ENCODE peak calls at places on chromosomes 1 and 21, in four cellular contexts. One of them, this sample, is unnamed.

GRCh38 chr1:87333692-87334347 is 5.1 kb downstream of the LMO4 start:
- DNase-seq in lung: no peak
- DNase-seq in ovary: no peak
- DNase-seq in pancreas: no peak
- DNase-seq in this sample: no peak

GRCh38 chr1:25199876-25200620 is 32.3 kb downstream of the SYF2 start:
- DNase-seq in lung: no peak
- DNase-seq in ovary: no peak
- DNase-seq in pancreas: no peak
- DNase-seq in this sample: no peak

GRCh38 chr1:57553666-57554065 is 129.8 kb upstream of the DAB1 start:
- DNase-seq in lung: no peak
- DNase-seq in ovary: no peak
- DNase-seq in pancreas: no peak
- DNase-seq in this sample: no peak

GRCh38 chr1:1032428-1032827 is 12.5 kb downstream of the AGRN start:
- DNase-seq in lung: no peak
- DNase-seq in ovary: no peak
- DNase-seq in pancreas: no peak
- DNase-seq in this sample: no peak

GRCh38 chr1:109980324-109981127 is 4.0 kb upstream of the AHCYL1 start:
- DNase-seq in lung: no peak
- DNase-seq in ovary: peak
- DNase-seq in pancreas: peak
- DNase-seq in this sample: peak

GRCh38 chr1:20448626-20449215 is 37.3 kb downstream of the CAMK2N1 start:
- DNase-seq in lung: no peak
- DNase-seq in ovary: no peak
- DNase-seq in pancreas: no peak
- DNase-seq in this sample: no peak

GRCh38 chr1:248380854-248381253 is 5.3 kb downstream of the OR2T6 start:
- DNase-seq in lung: no peak
- DNase-seq in ovary: no peak
- DNase-seq in pancreas: no peak
- DNase-seq in this sample: no peak

GRCh38 chr21:15015622-15016471 is 49.0 kb downstream of the NRIP1 start:
- DNase-seq in lung: no peak
- DNase-seq in ovary: no peak
- DNase-seq in pancreas: no peak
- DNase-seq in this sample: no peak

GRCh38 chr1:33181038-33181861 is 593 bp downstream of the TRIM62 start:
- DNase-seq in lung: peak
- DNase-seq in ovary: peak
- DNase-seq in pancreas: peak
- DNase-seq in this sample: peak

GRCh38 chr1:236471653-236472052 is 52.1 kb upstream of the LGALS8 start:
- DNase-seq in lung: no peak
- DNase-seq in ovary: no peak
- DNase-seq in pancreas: no peak
- DNase-seq in this sample: no peak

GRCh38 chr1:32618673-32619221 is 31.6 kb downstream of the ZBTB8OS start:
- DNase-seq in lung: no peak
- DNase-seq in ovary: no peak
- DNase-seq in pancreas: no peak
- DNase-seq in this sample: no peak

GRCh38 chr1:115907092-115907491 is 66.2 kb upstream of the NHLH2 start:
- DNase-seq in lung: no peak
- DNase-seq in ovary: no peak
- DNase-seq in pancreas: no peak
- DNase-seq in this sample: no peak

DNA sequence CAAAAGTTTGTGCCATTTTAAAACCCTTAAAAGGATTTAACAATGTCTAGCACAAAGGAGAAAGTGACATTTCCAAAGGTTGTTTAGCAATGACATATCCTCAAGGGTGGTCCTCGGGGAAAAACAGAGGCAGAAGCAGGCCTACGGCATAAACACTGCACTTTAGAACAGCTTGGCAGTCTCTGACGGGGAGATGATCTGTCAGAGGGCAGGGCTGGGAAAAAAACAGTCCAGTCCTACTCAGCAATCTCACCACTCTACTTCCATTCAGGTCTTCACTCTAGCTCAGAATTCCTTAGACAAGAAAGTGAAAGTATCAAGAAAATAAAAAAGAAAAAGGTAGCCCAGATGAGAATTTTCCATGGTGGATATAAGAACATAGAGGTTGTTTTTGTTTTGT is 4.1 kb downstream of the CRYZ start:
- DNase-seq in lung: no peak
- DNase-seq in ovary: no peak
- DNase-seq in pancreas: no peak
- DNase-seq in this sample: no peak
- H3K27ac ChIP-seq in lung: no peak
- H3K27ac ChIP-seq in ovary: no peak
- H3K27ac ChIP-seq in pancreas: no peak
- H3K27ac ChIP-seq in this sample: no peak

GRCh38 chr1:117662667-117663066 is 56.8 kb downstream of the TENT5C start:
- DNase-seq in lung: no peak
- DNase-seq in ovary: no peak
- DNase-seq in pancreas: no peak
- DNase-seq in this sample: no peak

GRCh38 chr1:117665523-117666274 is 59.9 kb downstream of the TENT5C start:
- DNase-seq in lung: no peak
- DNase-seq in ovary: no peak
- DNase-seq in pancreas: no peak
- DNase-seq in this sample: no peak

GRCh38 chr1:117664314-117664713 is 58.5 kb downstream of the TENT5C start:
- DNase-seq in lung: no peak
- DNase-seq in ovary: no peak
- DNase-seq in pancreas: no peak
- DNase-seq in this sample: no peak

GRCh38 chr1:117661027-117661426 is 55.2 kb downstream of the TENT5C start:
- DNase-seq in lung: no peak
- DNase-seq in ovary: no peak
- DNase-seq in pancreas: no peak
- DNase-seq in this sample: no peak

DNA sequence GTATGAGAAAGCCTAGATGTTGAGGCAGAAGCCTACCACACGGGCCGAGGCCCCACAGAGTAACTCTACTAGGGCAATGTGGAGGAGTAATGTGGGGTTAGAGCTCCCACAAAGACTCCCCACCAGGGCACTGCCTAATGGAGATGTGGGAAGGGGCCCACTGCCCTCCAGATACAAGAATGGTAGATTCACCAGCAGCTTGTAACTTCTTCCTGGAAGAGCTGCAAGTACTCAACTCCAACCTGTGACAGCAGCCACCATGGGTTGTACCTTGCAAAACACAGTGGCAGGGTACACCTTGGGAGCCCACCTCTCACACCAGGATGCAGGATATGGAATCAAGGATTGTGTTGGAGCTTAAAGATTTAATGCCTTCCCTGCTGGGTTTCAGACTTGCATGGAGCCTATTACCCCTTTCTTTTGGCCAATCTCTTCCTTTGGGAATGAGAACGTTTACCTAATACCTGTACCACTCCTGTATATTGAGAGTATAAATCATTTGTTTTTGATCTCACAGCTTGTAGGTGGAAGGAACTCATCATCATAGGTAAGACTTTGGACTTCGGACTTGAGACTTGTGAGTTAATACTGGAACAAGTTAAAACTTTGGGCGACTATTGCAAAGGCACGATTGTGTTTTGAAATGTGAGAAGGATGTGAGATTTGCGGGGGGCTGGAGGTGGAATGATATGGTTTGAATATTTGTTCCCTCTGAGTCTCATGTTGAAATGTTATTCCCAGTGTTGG is 57.5 kb downstream of the TENT5C start:
- DNase-seq in lung: no peak
- DNase-seq in ovary: no peak
- DNase-seq in pancreas: no peak
- DNase-seq in this sample: no peak
- H3K27ac ChIP-seq in lung: no peak
- H3K27ac ChIP-seq in ovary: no peak
- H3K27ac ChIP-seq in pancreas: no peak
- H3K27ac ChIP-seq in this sample: peak

GRCh38 chr1:46510341-46510997 is 20.8 kb downstream of the DMBX1 start:
- DNase-seq in lung: no peak
- DNase-seq in ovary: no peak
- DNase-seq in pancreas: no peak
- DNase-seq in this sample: no peak

GRCh38 chr1:46512792-46513190 is 23.2 kb downstream of the DMBX1 start:
- DNase-seq in lung: no peak
- DNase-seq in ovary: no peak
- DNase-seq in pancreas: no peak
- DNase-seq in this sample: no peak

GRCh38 chr1:46510998-46511365 is 21.3 kb downstream of the DMBX1 start:
- DNase-seq in lung: no peak
- DNase-seq in ovary: no peak
- DNase-seq in pancreas: no peak
- DNase-seq in this sample: no peak

GRCh38 chr1:46513536-46513935 is 23.9 kb downstream of the DMBX1 start:
- DNase-seq in lung: no peak
- DNase-seq in ovary: no peak
- DNase-seq in pancreas: no peak
- DNase-seq in this sample: no peak

DNA sequence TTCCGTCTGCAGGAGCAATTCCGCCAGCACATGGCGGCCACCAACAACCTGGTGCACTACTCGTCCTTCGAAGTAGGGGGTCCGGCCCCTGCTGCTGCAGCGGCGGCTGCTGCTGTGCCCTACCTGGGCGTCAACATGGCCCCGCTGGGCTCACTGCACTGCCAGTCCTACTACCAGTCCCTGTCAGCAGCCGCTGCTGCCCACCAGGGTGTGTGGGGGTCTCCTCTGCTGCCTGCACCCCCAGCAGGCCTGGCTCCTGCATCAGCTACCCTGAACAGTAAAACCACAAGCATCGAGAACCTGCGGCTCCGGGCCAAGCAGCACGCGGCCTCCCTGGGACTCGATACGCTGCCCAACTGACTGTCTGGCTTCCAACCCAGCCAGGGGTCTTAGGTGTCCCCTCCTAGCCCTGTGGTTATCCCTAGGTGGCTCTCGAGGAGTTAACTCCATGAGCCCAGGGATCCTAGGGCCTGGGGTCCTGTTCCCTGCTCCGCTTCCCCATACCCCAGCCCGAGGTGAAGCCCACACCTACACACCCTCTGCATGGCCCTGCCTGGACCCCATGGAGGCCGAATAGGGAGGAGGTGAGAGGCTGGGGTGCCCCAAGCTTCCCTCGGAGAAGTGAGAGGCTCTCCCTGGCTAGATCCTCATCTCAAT is 22.6 kb downstream of the DMBX1 start:
- DNase-seq in lung: no peak
- DNase-seq in ovary: no peak
- DNase-seq in pancreas: no peak
- DNase-seq in this sample: no peak
- H3K27ac ChIP-seq in lung: no peak
- H3K27ac ChIP-seq in ovary: no peak
- H3K27ac ChIP-seq in pancreas: no peak
- H3K27ac ChIP-seq in this sample: no peak

GRCh38 chr1:171313319-171313834 is 606 bp upstream of the FMO4 start:
- DNase-seq in lung: no peak
- DNase-seq in ovary: no peak
- DNase-seq in pancreas: no peak
- DNase-seq in this sample: no peak
- H3K27ac ChIP-seq in lung: peak
- H3K27ac ChIP-seq in ovary: peak
- H3K27ac ChIP-seq in pancreas: peak
- H3K27ac ChIP-seq in this sample: no peak

DNA sequence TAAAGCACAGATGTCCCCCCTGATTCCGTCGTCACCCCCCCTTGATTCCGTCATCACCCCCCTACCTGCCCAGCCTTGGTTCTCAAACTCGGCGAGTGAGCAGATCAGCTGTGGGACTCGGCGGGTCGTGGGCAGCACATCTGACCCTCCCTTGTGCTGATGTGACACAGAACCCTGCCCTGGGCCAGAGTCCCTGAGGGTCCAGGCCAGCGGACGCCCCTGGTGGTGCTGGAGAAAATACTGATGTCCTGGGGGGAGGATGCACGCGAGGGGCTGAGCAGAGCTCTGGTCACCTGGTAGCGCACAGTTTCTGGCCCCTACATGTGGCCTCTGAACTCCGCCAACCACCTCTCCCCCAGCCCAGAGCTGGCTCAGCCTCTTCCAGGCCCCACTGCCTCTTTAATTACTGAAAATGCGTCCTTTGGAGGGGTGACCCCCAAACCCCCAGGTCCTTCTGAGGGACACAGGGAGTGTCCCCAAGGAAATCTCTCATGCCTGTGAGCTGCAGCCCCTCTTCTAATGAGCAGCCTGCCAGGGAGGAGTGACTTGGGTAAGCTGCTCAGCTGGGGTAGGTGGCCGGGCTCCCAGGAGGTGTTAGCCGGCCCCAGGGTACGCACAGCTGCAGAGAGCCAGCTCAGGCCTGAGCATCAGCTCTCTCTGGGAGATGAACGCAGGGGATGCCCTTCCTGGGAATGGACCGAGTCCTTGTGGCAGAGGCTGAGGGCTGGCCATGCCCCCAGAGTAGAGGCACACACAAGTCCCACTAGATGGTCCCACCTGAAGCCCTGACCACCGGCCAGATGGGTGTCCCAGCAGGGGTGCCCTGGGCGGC is 129.5 kb upstream of the ARHGEF16 start:
- DNase-seq in lung: no peak
- DNase-seq in ovary: no peak
- DNase-seq in pancreas: no peak
- DNase-seq in this sample: no peak
- H3K27ac ChIP-seq in lung: no peak
- H3K27ac ChIP-seq in ovary: no peak
- H3K27ac ChIP-seq in pancreas: no peak
- H3K27ac ChIP-seq in this sample: no peak

GRCh38 chr21:42299324-42300044 is 15.7 kb downstream of the TFF3 start:
- DNase-seq in lung: no peak
- DNase-seq in ovary: no peak
- DNase-seq in pancreas: no peak
- DNase-seq in this sample: peak
- H3K27ac ChIP-seq in lung: no peak
- H3K27ac ChIP-seq in ovary: no peak
- H3K27ac ChIP-seq in pancreas: no peak
- H3K27ac ChIP-seq in this sample: no peak